ENCODE peak calls at places on chromosome 5, in six cellular contexts. One of them, this sample, is unnamed.
A peak's percentile ranks its signal among the peaks of the same experiment; 100 is the strongest.

GRCh38 chr5:83654427-83654994 is 66.1 kb downstream of the HAPLN1 start:
- DNase-seq in SK-N-SH: no peak
- DNase-seq in K562: no peak
- DNase-seq in GM12878: no peak
- DNase-seq in HepG2: no peak
- DNase-seq in HCT116: no peak
- DNase-seq in this sample: no peak

GRCh38 chr5:158967566-158967965 is 132.2 kb downstream of the EBF1 start:
- DNase-seq in SK-N-SH: no peak
- DNase-seq in GM12878: no peak
- DNase-seq in HepG2: no peak
- DNase-seq in HCT116: no peak
- DNase-seq in K562: no peak
- DNase-seq in this sample: no peak

GRCh38 chr5:159768243-159768642 is 148.0 kb upstream of the ADRA1B start:
- DNase-seq in HCT116: no peak
- DNase-seq in GM12878: no peak
- DNase-seq in SK-N-SH: no peak
- DNase-seq in HepG2: no peak
- DNase-seq in K562: no peak
- DNase-seq in this sample: peak; percentile 93

GRCh38 chr5:141208478-141208877 is at the start of gene PCDHB12:
- DNase-seq in HepG2: peak; percentile 12
- DNase-seq in HCT116: no peak
- DNase-seq in GM12878: no peak
- DNase-seq in K562: peak; percentile 8
- DNase-seq in SK-N-SH: peak; percentile 50
- DNase-seq in this sample: peak; percentile 74

GRCh38 chr5:147554285-147554817 is 44.5 kb upstream of the DPYSL3 start:
- DNase-seq in GM12878: no peak
- DNase-seq in K562: no peak
- DNase-seq in SK-N-SH: peak; percentile 41
- DNase-seq in HCT116: no peak
- DNase-seq in HepG2: no peak
- DNase-seq in this sample: no peak

GRCh38 chr5:23332650-23333251 is 174.7 kb upstream of the PRDM9 start:
- DNase-seq in K562: no peak
- DNase-seq in HCT116: no peak
- DNase-seq in SK-N-SH: peak; percentile 1
- DNase-seq in HepG2: peak; percentile 1
- DNase-seq in GM12878: no peak
- DNase-seq in this sample: peak; percentile 69

GRCh38 chr5:150321784-150322183 is 19.1 kb upstream of the ARSI start:
- DNase-seq in HCT116: no peak
- DNase-seq in GM12878: no peak
- DNase-seq in K562: no peak
- DNase-seq in SK-N-SH: no peak
- DNase-seq in HepG2: no peak
- DNase-seq in this sample: no peak

GRCh38 chr5:136808756-136809155 is 443.4 kb upstream of the TRPC7 start:
- DNase-seq in K562: no peak
- DNase-seq in HCT116: no peak
- DNase-seq in SK-N-SH: no peak
- DNase-seq in HepG2: no peak
- DNase-seq in GM12878: no peak
- DNase-seq in this sample: no peak

GRCh38 chr5:171484460-171484899 is 65.0 kb downstream of the FGF18 start:
- DNase-seq in HCT116: peak; percentile 10
- DNase-seq in SK-N-SH: peak; percentile 82
- DNase-seq in HepG2: no peak
- DNase-seq in K562: peak; percentile 57
- DNase-seq in GM12878: no peak
- DNase-seq in this sample: peak; percentile 54

GRCh38 chr5:131304414-131304813 is 40.6 kb downstream of the CDC42SE2 start:
- DNase-seq in SK-N-SH: peak; percentile 38
- DNase-seq in K562: no peak
- DNase-seq in GM12878: no peak
- DNase-seq in HepG2: no peak
- DNase-seq in HCT116: no peak
- DNase-seq in this sample: no peak

GRCh38 chr5:4374866-4375265 is 765.3 kb upstream of the ADAMTS16 start:
- DNase-seq in SK-N-SH: no peak
- DNase-seq in HepG2: no peak
- DNase-seq in GM12878: no peak
- DNase-seq in HCT116: no peak
- DNase-seq in K562: peak; percentile 1
- DNase-seq in this sample: no peak

GRCh38 chr5:6579535-6579934 is 53.3 kb downstream of the NSUN2 start:
- DNase-seq in SK-N-SH: no peak
- DNase-seq in HCT116: no peak
- DNase-seq in HepG2: no peak
- DNase-seq in K562: no peak
- DNase-seq in GM12878: no peak
- DNase-seq in this sample: no peak

GRCh38 chr5:132987531-132988408 is 24.3 kb upstream of the AFF4 start:
- DNase-seq in HepG2: no peak
- DNase-seq in K562: no peak
- DNase-seq in HCT116: no peak
- DNase-seq in SK-N-SH: no peak
- DNase-seq in GM12878: no peak
- DNase-seq in this sample: peak; percentile 33

GRCh38 chr5:130102375-130102774 is 198.1 kb downstream of the CHSY3 start:
- DNase-seq in HepG2: no peak
- DNase-seq in GM12878: no peak
- DNase-seq in SK-N-SH: no peak
- DNase-seq in HCT116: no peak
- DNase-seq in K562: no peak
- DNase-seq in this sample: no peak

GRCh38 chr5:103849934-103850333 is 287.3 kb upstream of the NUDT12 start:
- DNase-seq in GM12878: peak; percentile 7
- DNase-seq in SK-N-SH: no peak
- DNase-seq in K562: no peak
- DNase-seq in HepG2: no peak
- DNase-seq in HCT116: peak; percentile 73
- DNase-seq in this sample: no peak

GRCh38 chr5:60458669-60459068 is 241.3 kb downstream of the DEPDC1B start:
- DNase-seq in SK-N-SH: no peak
- DNase-seq in HCT116: no peak
- DNase-seq in HepG2: peak; percentile 18
- DNase-seq in GM12878: no peak
- DNase-seq in K562: no peak
- DNase-seq in this sample: no peak

GRCh38 chr5:60463179-60463868 is 236.6 kb downstream of the DEPDC1B start:
- DNase-seq in HCT116: no peak
- DNase-seq in GM12878: no peak
- DNase-seq in SK-N-SH: no peak
- DNase-seq in K562: no peak
- DNase-seq in HepG2: peak; percentile 81
- DNase-seq in this sample: no peak
- H2AFZ ChIP-seq in HCT116: no peak overlapping the region
- H2AFZ ChIP-seq in GM12878: no peak overlapping the region
- H2AFZ ChIP-seq in SK-N-SH: no peak overlapping the region
- H2AFZ ChIP-seq in K562: no peak overlapping the region
- H2AFZ ChIP-seq in HepG2: no peak overlapping the region
- H2AFZ ChIP-seq in this sample: no peak overlapping the region

GRCh38 chr5:163887854-163888253 is 382.4 kb downstream of the MAT2B start:
- DNase-seq in HepG2: no peak
- DNase-seq in K562: no peak
- DNase-seq in SK-N-SH: no peak
- DNase-seq in HCT116: no peak
- DNase-seq in GM12878: no peak
- DNase-seq in this sample: no peak
- TF ChIP-seq REST in HepG2: no peak
- TF ChIP-seq REST in K562: no peak
- TF ChIP-seq REST in SK-N-SH: no peak
- TF ChIP-seq REST in HCT116: no peak
- TF ChIP-seq REST in GM12878: no peak
- TF ChIP-seq REST in this sample: no peak

GRCh38 chr5:543755-544674 is 19.8 kb upstream of the SLC9A3 start:
- DNase-seq in K562: peak; percentile 31
- DNase-seq in SK-N-SH: no peak
- DNase-seq in GM12878: peak; percentile 76
- DNase-seq in HCT116: no peak
- DNase-seq in HepG2: no peak
- DNase-seq in this sample: no peak
- TF ChIP-seq POLR2AphosphoS5 in K562: no peak
- TF ChIP-seq POLR2AphosphoS5 in SK-N-SH: no peak
- TF ChIP-seq POLR2AphosphoS5 in GM12878: no peak
- TF ChIP-seq POLR2AphosphoS5 in HCT116: no peak
- TF ChIP-seq POLR2AphosphoS5 in HepG2: no peak
- TF ChIP-seq POLR2AphosphoS5 in this sample: no peak

GRCh38 chr5:126656397-126657007 is 55.8 kb downstream of the PHAX start:
- DNase-seq in SK-N-SH: peak; percentile 57
- DNase-seq in GM12878: no peak
- DNase-seq in HepG2: peak; percentile 41
- DNase-seq in K562: peak; percentile 64
- DNase-seq in HCT116: peak; percentile 31
- DNase-seq in this sample: peak; percentile 83

GRCh38 chr5:126659805-126660483 is 59.2 kb downstream of the PHAX start:
- DNase-seq in GM12878: no peak
- DNase-seq in SK-N-SH: no peak
- DNase-seq in HepG2: no peak
- DNase-seq in K562: no peak
- DNase-seq in HCT116: no peak
- DNase-seq in this sample: no peak

DNA sequence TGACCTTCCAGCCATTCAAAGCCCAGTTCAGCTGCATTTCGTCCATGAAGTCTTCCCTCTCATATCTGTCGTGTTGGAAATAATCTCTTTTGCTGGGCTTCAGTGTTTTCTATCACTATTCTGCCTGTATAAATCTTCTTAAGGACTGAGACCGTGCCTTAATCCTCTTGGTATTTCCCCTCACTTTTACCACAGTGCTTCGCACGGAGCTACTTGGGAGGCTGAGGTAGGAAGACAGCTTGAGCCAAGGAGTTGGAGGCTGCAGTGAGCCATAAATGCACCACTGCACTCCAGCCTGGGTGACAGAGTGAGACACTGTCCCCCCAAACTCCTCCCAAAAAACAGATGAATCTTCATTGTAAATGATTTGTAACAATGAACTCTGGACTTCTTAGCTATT is 57.8 kb downstream of the PHAX start:
- DNase-seq in HCT116: no peak
- DNase-seq in GM12878: no peak
- DNase-seq in K562: no peak
- DNase-seq in SK-N-SH: no peak
- DNase-seq in HepG2: no peak
- DNase-seq in this sample: no peak
- H2AFZ ChIP-seq in HCT116: no peak overlapping the region
- H2AFZ ChIP-seq in GM12878: no peak overlapping the region
- H2AFZ ChIP-seq in K562: peak overlapping the region; percentile 2
- H2AFZ ChIP-seq in SK-N-SH: no peak overlapping the region
- H2AFZ ChIP-seq in HepG2: no peak overlapping the region
- H2AFZ ChIP-seq in this sample: peak overlapping the region; percentile 92

DNA sequence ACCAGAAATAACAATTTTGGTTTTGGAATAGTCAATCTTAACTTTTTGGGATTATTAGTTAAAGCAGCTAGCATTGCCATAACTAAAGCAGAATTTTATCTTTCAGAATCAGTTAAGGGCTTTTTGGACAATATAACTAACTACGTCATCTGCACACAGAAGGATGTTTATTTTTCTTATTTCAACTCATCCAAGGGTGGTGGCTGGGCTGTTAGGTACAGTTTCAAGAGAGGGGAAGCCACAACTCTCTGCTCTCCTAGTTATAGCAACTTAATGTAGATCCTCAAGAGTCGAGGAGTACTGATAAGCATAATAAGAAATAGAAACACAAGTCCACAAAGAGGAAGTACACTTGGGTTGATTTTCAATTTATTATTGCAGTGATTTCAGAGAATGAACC is 65.6 kb downstream of the ANKRD55 start:
- DNase-seq in K562: no peak
- DNase-seq in HepG2: no peak
- DNase-seq in HCT116: no peak
- DNase-seq in GM12878: no peak
- DNase-seq in SK-N-SH: no peak
- DNase-seq in this sample: no peak
- TF ChIP-seq REST in K562: no peak
- TF ChIP-seq REST in HepG2: no peak
- TF ChIP-seq REST in HCT116: no peak
- TF ChIP-seq REST in GM12878: no peak
- TF ChIP-seq REST in SK-N-SH: no peak
- TF ChIP-seq REST in this sample: no peak

DNA sequence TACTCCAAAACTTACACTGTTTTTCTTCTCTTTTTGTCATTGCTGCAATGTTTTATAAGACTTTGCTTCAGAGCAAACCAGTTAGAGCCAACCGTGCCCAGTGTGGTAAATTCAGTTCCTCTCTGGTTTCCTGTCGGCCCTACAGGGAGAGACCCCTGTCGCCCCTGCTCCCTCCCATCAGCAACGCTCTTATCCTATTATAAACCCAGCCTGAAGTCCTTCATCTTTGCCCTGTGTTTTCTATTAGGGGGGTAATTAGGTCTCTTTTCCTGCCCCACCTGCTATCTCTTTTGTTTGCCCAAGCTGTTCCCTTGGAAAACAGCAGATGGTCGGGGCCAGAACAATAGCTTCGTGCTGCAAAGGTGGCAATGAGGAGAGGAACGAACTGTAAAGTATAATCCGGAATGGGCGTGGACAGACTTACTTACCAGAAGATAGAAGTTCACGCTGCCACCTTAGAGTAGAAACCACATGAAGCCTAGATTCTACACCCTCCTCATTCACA is 21.4 kb upstream of the OTULINL start:
- DNase-seq in GM12878: no peak
- DNase-seq in K562: no peak
- DNase-seq in HCT116: no peak
- DNase-seq in HepG2: no peak
- DNase-seq in SK-N-SH: no peak
- DNase-seq in this sample: no peak
- TF ChIP-seq POLR2AphosphoS5 in GM12878: no peak
- TF ChIP-seq POLR2AphosphoS5 in K562: no peak
- TF ChIP-seq POLR2AphosphoS5 in HCT116: no peak
- TF ChIP-seq POLR2AphosphoS5 in HepG2: no peak
- TF ChIP-seq POLR2AphosphoS5 in SK-N-SH: no peak
- TF ChIP-seq POLR2AphosphoS5 in this sample: no peak

DNA sequence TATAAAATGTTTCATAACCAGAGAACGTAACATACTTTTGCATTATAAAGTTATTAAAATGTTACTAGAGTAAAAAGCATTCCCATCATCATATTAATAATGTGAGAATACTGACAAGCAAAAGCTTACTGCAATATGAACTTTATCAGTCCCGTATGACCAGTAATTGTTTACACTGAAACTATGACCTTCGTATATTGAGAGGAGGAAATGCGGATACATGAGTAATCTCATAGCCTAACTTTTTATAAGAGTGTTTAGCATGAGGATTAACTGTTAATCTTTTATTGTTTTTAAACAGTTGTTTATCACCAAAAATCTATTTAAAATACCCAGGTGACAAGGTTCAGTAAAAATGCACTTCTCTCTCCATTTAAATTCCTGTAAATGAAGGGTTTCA is 272.4 kb downstream of the SLF1 start:
- DNase-seq in HepG2: no peak
- DNase-seq in K562: no peak
- DNase-seq in GM12878: no peak
- DNase-seq in HCT116: no peak
- DNase-seq in SK-N-SH: no peak
- DNase-seq in this sample: no peak
- H2AFZ ChIP-seq in HepG2: no peak overlapping the region
- H2AFZ ChIP-seq in K562: no peak overlapping the region
- H2AFZ ChIP-seq in GM12878: no peak overlapping the region
- H2AFZ ChIP-seq in HCT116: no peak overlapping the region
- H2AFZ ChIP-seq in SK-N-SH: no peak overlapping the region
- H2AFZ ChIP-seq in this sample: no peak overlapping the region

This sample was measured in GM23338.